ENCODE peak calls at places on chromosomes 2 and 18, in eight cellular contexts. C is left lung, J is lower lobe of right lung, P is right atrium auricular region, O is K562, N is transverse colon, K is cardiac muscle cell, F is neural progenitor cell. Q is an unnamed sample. For H3K9me3 and H3K4me1, the result is how much of the 10 kb centered on the place peaks cover.

GRCh38 chr2:905091-905832 is 45.4 kb upstream of the SNTG2 start:
- DNase-seq in C (no peak), J (no peak), P (peak), O (no peak), N (no peak), K (no peak), F (no peak), Q (no peak)

GRCh38 chr18:33116376-33116775 is 324.1 kb downstream of the CCDC178 start:
- DNase-seq in C (no peak), J (peak), P (no peak), O (no peak), N (peak), K (no peak), F (no peak), Q (peak)

GRCh38 chr2:206939340-206939739 is at the start of gene CPO:
- DNase-seq in C (no peak), J (no peak), P (no peak), O (no peak), N (no peak), K (no peak), F (no peak), Q (no peak)

GRCh38 chr2:154623819-154624218 is 74.7 kb upstream of the KCNJ3 start:
- DNase-seq in C (no peak), J (no peak), P (no peak), O (peak), N (peak), K (peak), F (peak), Q (peak)

GRCh38 chr2:15041429-15041837 is 408.9 kb downstream of the LRATD1 start:
- DNase-seq in C (no peak), J (no peak), P (no peak), O (no peak), N (peak), K (peak), F (no peak), Q (peak)

GRCh38 chr2:158599609-158600008 is 142.9 kb downstream of the PKP4 start:
- DNase-seq in C (no peak), J (no peak), P (no peak), O (no peak), N (no peak), K (no peak), F (no peak), Q (no peak)

GRCh38 chr2:145927398-145927951 is 1407.6 kb upstream of the ZEB2 start:
- DNase-seq in C (no peak), J (no peak), P (no peak), O (no peak), N (no peak), K (no peak), F (no peak), Q (peak)

GRCh38 chr18:8423051-8423558 is 186.1 kb upstream of the RAB12 start:
- DNase-seq in C (no peak), J (no peak), P (no peak), O (peak), N (no peak), K (no peak), F (no peak), Q (no peak)

GRCh38 chr2:28084564-28084963 is 194.0 kb downstream of the BABAM2 start:
- DNase-seq in C (no peak), J (no peak), P (no peak), O (no peak), N (no peak), K (no peak), F (no peak), Q (no peak)

GRCh38 chr2:64854773-64855237 is 134.4 kb upstream of the SLC1A4 start:
- DNase-seq in C (peak), J (no peak), P (no peak), O (peak), N (no peak), K (no peak), F (no peak), Q (no peak)

GRCh38 chr2:174014699-174015070 is 49.5 kb upstream of the SP3 start:
- DNase-seq in C (no peak), J (no peak), P (no peak), O (no peak), N (no peak), K (no peak), F (no peak), Q (no peak)

GRCh38 chr2:217797661-217798069 is 205.1 kb downstream of the TNS1 start:
- DNase-seq in C (no peak), J (no peak), P (peak), O (peak), N (no peak), K (no peak), F (no peak), Q (peak)

GRCh38 chr2:121186261-121186660 is 98.7 kb downstream of the TFCP2L1 start:
- DNase-seq in C (no peak), J (no peak), P (no peak), O (no peak), N (no peak), K (no peak), F (no peak), Q (no peak)

GRCh38 chr2:134278546-134278945 is 24.7 kb downstream of the MGAT5 start:
- DNase-seq in C (no peak), J (no peak), P (no peak), O (no peak), N (no peak), K (no peak), F (no peak), Q (no peak)

GRCh38 chr2:112869258-112869842 is 32.8 kb upstream of the IL1B start:
- DNase-seq in C (peak), J (peak), P (peak), O (peak), N (peak), K (peak), F (no peak), Q (peak)

GRCh38 chr18:74806700-74807416 is 209.2 kb downstream of the ZNF407 start:
- DNase-seq in C (no peak), J (no peak), P (no peak), O (no peak), N (no peak), K (no peak), F (no peak), Q (no peak)

GRCh38 chr18:75418293-75418692 is 9.2 kb downstream of the SMIM21 start:
- DNase-seq in C (no peak), J (no peak), P (no peak), O (no peak), N (no peak), K (no peak), F (no peak), Q (no peak)

GRCh38 chr2:162704496-162704895 is 134.1 kb downstream of the KCNH7 start:
- DNase-seq in C (no peak), J (no peak), P (no peak), O (no peak), N (no peak), K (no peak), F (no peak), Q (no peak)

GRCh38 chr18:40494603-40495002 is 1460.4 kb upstream of the PIK3C3 start:
- DNase-seq in C (no peak), J (no peak), P (no peak), O (no peak), N (no peak), K (no peak), F (no peak), Q (no peak)

GRCh38 chr2:126975671-126976655 is 77.3 kb downstream of the TEX51 start:
- DNase-seq in C (no peak), J (no peak), P (no peak), O (no peak), N (no peak), K (no peak), F (peak), Q (no peak)

GRCh38 chr2:185510060-185510459 is 228.5 kb upstream of the FSIP2 start:
- DNase-seq in C (no peak), J (no peak), P (no peak), O (no peak), N (no peak), K (no peak), F (no peak), Q (no peak)

GRCh38 chr2:232749331-232749730 is 27.0 kb downstream of the KCNJ13 start:
- DNase-seq in C (no peak), J (no peak), P (no peak), O (no peak), N (no peak), K (no peak), F (no peak), Q (no peak)

GRCh38 chr2:183229386-183229785 is 105.1 kb downstream of the NUP35 start:
- DNase-seq in C (no peak), J (no peak), P (no peak), O (no peak), N (no peak), K (no peak), F (no peak), Q (no peak)

GRCh38 chr2:38218583-38218982 is 142.6 kb upstream of the CYP1B1 start:
- DNase-seq in C (no peak), J (no peak), P (no peak), O (no peak), N (no peak), K (no peak), F (no peak), Q (no peak)

GRCh38 chr18:23378470-23378764 is 74.7 kb upstream of the RIOK3 start:
- DNase-seq in C (no peak), J (no peak), P (no peak), O (no peak), N (no peak), K (no peak), F (no peak), Q (no peak)

GRCh38 chr2:134372611-134373131 is 118.8 kb downstream of the MGAT5 start:
- DNase-seq in C (no peak), J (no peak), P (no peak), O (no peak), N (no peak), K (no peak), F (no peak), Q (peak)

GRCh38 chr18:31410716-31411483 is 34.3 kb downstream of the DSG4 start:
- DNase-seq in C (no peak), J (no peak), P (no peak), O (no peak), N (no peak), K (no peak), F (no peak), Q (no peak)

GRCh38 chr2:112881217-112882000 is 29.6 kb upstream of the IL37 start:
- DNase-seq in C (peak), J (peak), P (no peak), O (peak), N (no peak), K (no peak), F (no peak), Q (no peak)

GRCh38 chr2:43890855-43891254 is 52.1 kb downstream of the ABCG8 start:
- DNase-seq in C (no peak), J (no peak), P (no peak), O (no peak), N (no peak), K (no peak), F (no peak), Q (no peak)

GRCh38 chr18:77130229-77131099 is 2.1 kb downstream of the MBP start:
- DNase-seq in C (no peak), J (peak), P (no peak), O (peak), N (no peak), K (no peak), F (no peak), Q (no peak)

GRCh38 chr2:241282553-241282952 is 32.9 kb downstream of the HDLBP start:
- DNase-seq in C (no peak), J (no peak), P (peak), O (no peak), N (no peak), K (no peak), F (no peak), Q (no peak)

GRCh38 chr18:35624140-35624539 is 42.6 kb downstream of the GALNT1 start:
- DNase-seq in C (no peak), J (no peak), P (no peak), O (no peak), N (no peak), K (no peak), F (no peak), Q (no peak)

DNA sequence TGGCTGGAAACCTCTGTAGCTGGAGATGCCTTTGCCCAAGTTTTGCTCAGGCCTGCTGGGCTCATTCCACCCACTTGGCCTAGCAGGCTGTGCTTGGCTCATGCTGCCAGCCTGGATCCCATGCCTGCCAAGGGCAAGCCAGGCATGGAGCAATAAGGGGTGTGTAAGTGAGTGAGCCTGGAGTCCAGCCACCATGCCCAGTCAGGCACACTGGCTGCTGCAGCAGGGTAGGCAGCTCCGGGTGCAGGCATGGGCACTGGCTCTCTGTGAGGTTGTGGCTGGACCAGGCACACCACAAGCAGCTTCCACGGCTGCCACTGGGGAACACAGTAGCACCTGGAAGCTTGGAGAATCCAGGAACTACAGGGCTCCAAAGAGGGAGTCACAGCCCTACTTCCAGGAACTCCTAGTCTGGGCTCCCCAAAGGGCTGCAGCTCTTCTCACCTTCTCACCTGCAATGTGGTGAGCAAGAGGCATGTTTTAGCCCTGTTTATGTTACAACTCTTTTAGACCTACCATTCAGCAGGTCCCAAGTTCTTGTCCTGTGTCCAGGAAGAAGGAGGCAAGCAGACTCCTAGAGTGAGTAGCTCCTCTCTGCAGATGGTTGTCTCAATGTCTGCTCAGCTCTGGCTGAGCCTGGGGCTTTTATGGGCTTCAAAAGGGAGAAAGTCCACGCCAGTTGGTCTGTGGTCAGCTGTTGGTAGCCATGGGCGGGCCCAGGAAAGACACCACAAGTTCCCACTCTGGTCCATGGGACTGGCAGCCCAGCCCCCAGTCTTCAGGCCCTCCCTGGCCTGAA is 147.9 kb upstream of the HS6ST1 start:
- DNase-seq in C (no peak), J (no peak), P (peak), O (no peak), N (no peak), K (no peak), F (peak), Q (no peak)
- H3K9me3 ChIP-seq in C (under half), J (under half), P (under half), O (under half), N (under half), K (under half), F (under half), Q (under half)

GRCh38 chr2:119465687-119466086 is 34.0 kb downstream of the TMEM37 start:
- DNase-seq in C (peak), J (no peak), P (no peak), O (no peak), N (no peak), K (no peak), F (no peak), Q (no peak)
- TF ChIP-seq CTCF in C (no peak), J (no peak), P (no peak), O (no peak), N (no peak), K (no peak), F (no peak), Q (no peak)

DNA sequence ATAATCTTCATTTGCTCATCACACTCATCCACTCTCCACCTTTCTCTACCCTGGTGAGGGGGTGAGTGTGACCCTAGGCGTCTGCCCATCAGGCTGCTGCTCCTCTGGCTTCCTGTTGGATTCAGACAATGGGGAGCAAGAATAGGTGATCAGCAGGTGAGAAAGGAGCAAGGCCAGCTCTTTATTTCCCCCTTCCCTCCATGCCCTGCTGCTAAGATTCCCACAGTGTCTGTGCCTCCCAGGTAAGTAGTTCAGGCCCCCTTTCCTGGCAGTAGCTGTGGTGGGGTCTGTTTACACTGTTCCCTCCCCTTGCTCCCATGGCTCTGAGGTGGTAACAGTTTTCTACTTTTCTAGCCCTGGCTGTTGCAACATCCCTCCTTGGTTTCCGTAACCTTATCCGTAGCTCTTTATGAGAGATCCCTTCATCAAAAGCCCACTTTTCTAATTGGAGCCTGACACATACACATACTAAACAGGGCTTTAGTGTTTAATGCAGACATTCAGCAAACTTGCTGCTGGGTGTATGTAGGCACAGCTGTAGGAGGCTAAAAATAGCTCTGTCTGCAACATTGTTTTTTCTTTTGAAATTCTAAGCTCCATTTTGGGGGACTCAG is 27.5 kb downstream of the MAP2 start:
- DNase-seq in C (peak), J (no peak), P (no peak), O (no peak), N (no peak), K (no peak), F (peak), Q (no peak)
- H3K4me1 ChIP-seq in C (under half), J (under half), P (under half), O (under half), N (under half), K (under half), F (under half), Q (under half)

GRCh38 chr2:176083796-176084261 is at the start of gene EVX2:
- DNase-seq in C (no peak), J (no peak), P (no peak), O (no peak), N (no peak), K (no peak), F (no peak), Q (no peak)
- H3K9me3 ChIP-seq in C (under half), J (under half), P (under half), O (under half), N (under half), K (under half), F (under half), Q (under half)

Q was measured in body of pancreas.